ENCODE peak calls at places on chromosome 2, in seven cellular contexts. J is endothelial cell of umbilical vein, C is spleen, U is stomach, V is HCT116, K is HepG2, D is K562. Y is an unnamed sample.

GRCh38 chr2:27717070-27717453 is 53.4 kb downstream of the SLC4A1AP start:
- DNase-seq in J (no peak), C (no peak), U (no peak), V (no peak), K (no peak), D (no peak), Y (no peak)

GRCh38 chr2:42978887-42979415 is 186.6 kb upstream of the HAAO start:
- DNase-seq in J (no peak), C (peak), U (no peak), V (no peak), K (peak), D (no peak), Y (no peak)

GRCh38 chr2:162254472-162254871 is 11.2 kb upstream of the FAP start:
- DNase-seq in J (no peak), C (no peak), U (no peak), V (no peak), K (no peak), D (no peak), Y (no peak)

GRCh38 chr2:138671566-138671965 is 108.6 kb downstream of the NXPH2 start:
- DNase-seq in J (no peak), C (no peak), U (no peak), V (no peak), K (no peak), D (no peak), Y (no peak)

GRCh38 chr2:215713393-215713792 is 277.5 kb upstream of the FN1 start:
- DNase-seq in J (peak), C (no peak), U (no peak), V (no peak), K (peak), D (no peak), Y (no peak)

GRCh38 chr2:71082402-71083252 is 14.2 kb downstream of the NAGK start:
- DNase-seq in J (no peak), C (no peak), U (no peak), V (no peak), K (no peak), D (no peak), Y (no peak)

GRCh38 chr2:10837532-10838266 is 25.1 kb upstream of the PDIA6 start:
- DNase-seq in J (no peak), C (no peak), U (no peak), V (no peak), K (no peak), D (no peak), Y (no peak)

GRCh38 chr2:137525644-137526190 is 438.6 kb upstream of the HNMT start:
- DNase-seq in J (no peak), C (no peak), U (no peak), V (no peak), K (no peak), D (no peak), Y (no peak)

GRCh38 chr2:36356199-36356989 is 816 bp downstream of the CRIM1 start:
- DNase-seq in J (peak), C (peak), U (peak), V (no peak), K (no peak), D (no peak), Y (peak)

GRCh38 chr2:112480540-112481049 is 1.4 kb upstream of the TTL start:
- DNase-seq in J (peak), C (no peak), U (no peak), V (no peak), K (peak), D (peak), Y (no peak)

GRCh38 chr2:168455692-168456525 is at the start of gene CERS6:
- DNase-seq in J (peak), C (peak), U (peak), V (peak), K (peak), D (peak), Y (peak)

GRCh38 chr2:99797475-99797874 is 307.7 kb upstream of the REV1 start:
- DNase-seq in J (no peak), C (no peak), U (no peak), V (no peak), K (no peak), D (no peak), Y (no peak)

GRCh38 chr2:39121523-39122063 is 742 bp upstream of the SOS1 start:
- DNase-seq in J (no peak), C (no peak), U (no peak), V (no peak), K (no peak), D (no peak), Y (no peak)

GRCh38 chr2:182716665-182716990 is 571 bp downstream of the DNAJC10 start:
- DNase-seq in J (no peak), C (peak), U (peak), V (no peak), K (peak), D (no peak), Y (no peak)

GRCh38 chr2:215066138-215066537 is 72.3 kb downstream of the ABCA12 start:
- DNase-seq in J (no peak), C (no peak), U (no peak), V (no peak), K (no peak), D (no peak), Y (no peak)

GRCh38 chr2:212979799-212980198 is 171.6 kb downstream of the IKZF2 start:
- DNase-seq in J (no peak), C (no peak), U (no peak), V (no peak), K (no peak), D (no peak), Y (no peak)

GRCh38 chr2:162258169-162258568 is 14.9 kb upstream of the FAP start:
- DNase-seq in J (no peak), C (no peak), U (no peak), V (no peak), K (no peak), D (no peak), Y (no peak)

GRCh38 chr2:95179451-95179850 is 13.8 kb downstream of the ZNF2 start:
- DNase-seq in J (no peak), C (no peak), U (peak), V (no peak), K (no peak), D (no peak), Y (no peak)

GRCh38 chr2:54557601-54558187 is 101.6 kb downstream of the SPTBN1 start:
- DNase-seq in J (peak), C (peak), U (peak), V (peak), K (peak), D (peak), Y (peak)

GRCh38 chr2:128298846-128299507 is 19.7 kb downstream of the HS6ST1 start:
- DNase-seq in J (no peak), C (peak), U (no peak), V (no peak), K (no peak), D (no peak), Y (no peak)

GRCh38 chr2:134391751-134392160 is 137.9 kb downstream of the MGAT5 start:
- DNase-seq in J (no peak), C (no peak), U (no peak), V (peak), K (no peak), D (no peak), Y (no peak)

GRCh38 chr2:25494626-25495025 is 152.9 kb upstream of the DNMT3A start:
- DNase-seq in J (no peak), C (no peak), U (no peak), V (no peak), K (no peak), D (no peak), Y (no peak)

GRCh38 chr2:64273524-64274398 is 129.5 kb upstream of the PELI1 start:
- DNase-seq in J (peak), C (no peak), U (peak), V (no peak), K (peak), D (no peak), Y (peak)

GRCh38 chr2:165609672-165610071 is 140.2 kb downstream of the CSRNP3 start:
- DNase-seq in J (no peak), C (no peak), U (no peak), V (no peak), K (no peak), D (no peak), Y (no peak)

GRCh38 chr2:113370030-113370429 is 67.5 kb upstream of the ZNG1B start:
- DNase-seq in J (no peak), C (no peak), U (no peak), V (no peak), K (no peak), D (no peak), Y (no peak)

GRCh38 chr2:241163601-241164118 is 13.4 kb downstream of the PPP1R7 start:
- DNase-seq in J (no peak), C (peak), U (no peak), V (no peak), K (no peak), D (no peak), Y (no peak)

GRCh38 chr2:164843346-164843841 is 1.8 kb upstream of the COBLL1 start:
- DNase-seq in J (no peak), C (no peak), U (no peak), V (no peak), K (peak), D (no peak), Y (no peak)

GRCh38 chr2:171433763-171434670 is at the start of the genes DCAF17 and METTL8:
- DNase-seq in J (peak), C (peak), U (peak), V (peak), K (peak), D (peak), Y (peak)
- TF ChIP-seq POLR2A in J (peak), C (peak), U (peak), V (peak), K (peak), D (peak), Y (no peak)

DNA sequence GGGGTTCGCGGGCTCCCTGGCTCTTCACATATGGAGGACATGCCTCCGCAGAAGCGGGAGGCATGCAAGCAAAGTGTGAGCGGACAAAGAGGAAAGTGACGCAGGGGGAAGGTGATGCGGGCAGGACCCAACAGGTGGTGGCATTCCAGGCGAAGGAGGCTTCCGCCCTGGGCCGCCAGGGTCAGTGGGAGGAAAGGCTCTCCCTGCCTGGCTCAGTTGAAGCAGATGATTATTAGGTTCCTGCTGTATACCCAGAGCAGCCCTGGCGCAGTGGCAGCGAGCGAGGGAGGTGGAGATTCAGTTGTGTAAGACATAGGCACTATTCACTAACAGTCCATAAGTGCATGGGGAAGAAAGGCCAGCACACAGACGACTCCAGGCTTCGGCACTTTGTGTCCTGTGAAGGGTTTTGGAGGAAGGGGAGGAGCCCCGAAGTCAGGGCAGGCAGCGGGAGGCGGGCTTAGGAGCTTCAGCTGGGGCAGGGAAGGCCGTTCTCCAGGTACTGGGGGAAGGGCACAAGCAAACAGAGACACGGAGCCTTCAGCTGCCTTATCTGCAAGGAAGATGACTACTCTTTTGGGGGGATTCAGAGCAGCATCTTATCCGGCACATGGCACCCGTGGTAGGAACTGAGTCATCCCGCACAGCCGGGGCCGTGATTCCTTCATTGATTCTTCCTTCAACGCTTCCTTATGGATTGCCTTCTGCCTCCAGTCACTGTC is 89.8 kb downstream of the TGOLN2 start:
- DNase-seq in J (no peak), C (peak), U (no peak), V (no peak), K (no peak), D (no peak), Y (no peak)
- TF ChIP-seq POLR2AphosphoS5 in J (no peak), C (no peak), U (no peak), V (no peak), K (no peak), D (no peak), Y (no peak)

GRCh38 chr2:96345403-96345802 is 9.8 kb downstream of the NCAPH start:
- DNase-seq in J (no peak), C (no peak), U (no peak), V (no peak), K (peak), D (no peak), Y (no peak)
- TF ChIP-seq CTCF in J (no peak), C (peak), U (no peak), V (no peak), K (peak), D (no peak), Y (no peak)

GRCh38 chr2:219416938-219417337 is 1.2 kb upstream of the DES start:
- DNase-seq in J (no peak), C (no peak), U (no peak), V (no peak), K (no peak), D (no peak), Y (no peak)

GRCh38 chr2:219416233-219416598 is 2.0 kb upstream of the DES start:
- DNase-seq in J (no peak), C (no peak), U (no peak), V (no peak), K (no peak), D (no peak), Y (no peak)

GRCh38 chr2:219417374-219417773 is 803 bp upstream of the DES start:
- DNase-seq in J (no peak), C (no peak), U (no peak), V (no peak), K (no peak), D (peak), Y (no peak)

GRCh38 chr2:219414857-219415256 is 3.3 kb upstream of the DES start:
- DNase-seq in J (no peak), C (no peak), U (no peak), V (no peak), K (no peak), D (no peak), Y (no peak)

DNA sequence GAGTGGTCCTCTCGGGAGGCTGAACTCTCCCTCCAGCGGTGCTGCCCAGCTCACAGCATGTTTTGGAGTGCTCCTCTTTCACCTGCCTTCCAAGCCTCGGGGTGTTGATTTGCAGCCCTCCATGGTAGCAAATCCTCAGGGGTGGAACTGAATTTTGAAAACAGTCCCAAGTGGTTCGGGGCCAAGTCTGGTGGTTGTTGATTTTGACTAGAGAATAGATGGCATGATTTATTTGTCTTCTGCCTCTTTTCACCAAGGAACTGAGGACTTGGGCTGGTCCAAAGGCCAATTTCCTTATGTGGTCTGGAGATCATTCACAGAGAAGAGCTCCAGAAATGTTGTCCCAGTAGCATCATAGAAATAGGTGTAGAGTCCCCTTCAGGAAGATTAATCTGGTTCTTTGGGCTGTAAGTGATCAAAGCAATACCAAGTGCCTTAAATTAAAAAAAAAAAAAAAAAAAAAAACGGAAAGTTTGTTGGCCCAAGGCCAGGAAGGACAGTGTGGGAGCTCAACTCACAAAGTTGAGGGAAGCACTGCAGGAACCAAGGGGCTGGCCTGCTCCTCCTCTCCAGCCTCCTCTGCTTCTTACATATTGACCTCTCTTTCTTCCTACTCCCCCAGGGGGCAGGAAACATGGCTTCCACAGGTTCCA is 2.5 kb upstream of the DES start:
- DNase-seq in J (no peak), C (no peak), U (no peak), V (no peak), K (no peak), D (peak), Y (no peak)
- TF ChIP-seq POLR2A in J (no peak), C (no peak), U (no peak), V (no peak), K (no peak), D (no peak), Y (no peak)

GRCh38 chr2:19860022-19860421 is 41.8 kb downstream of the TTC32 start:
- DNase-seq in J (no peak), C (no peak), U (no peak), V (no peak), K (no peak), D (no peak), Y (peak)
- TF ChIP-seq POLR2AphosphoS5 in J (no peak), C (no peak), U (peak), V (no peak), K (no peak), D (no peak), Y (peak)

DNA sequence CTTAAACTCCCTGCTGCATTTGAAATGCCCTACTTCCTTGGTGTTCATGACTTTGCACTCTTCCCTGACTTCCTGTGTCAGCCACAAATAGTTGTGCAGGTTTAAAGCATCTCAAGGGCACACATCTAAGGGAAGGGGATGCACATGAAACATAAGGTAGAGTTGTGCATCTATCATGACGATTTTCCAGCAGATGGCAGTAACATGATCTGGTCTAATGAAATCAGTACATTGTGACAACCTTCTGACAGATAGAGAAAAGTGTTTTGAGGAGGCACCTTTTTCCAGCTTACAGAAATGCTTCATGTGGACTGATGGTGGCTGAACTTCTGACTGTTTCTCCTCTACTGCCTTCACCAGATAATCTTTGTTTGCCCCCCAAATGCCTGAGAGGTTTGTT is 238.9 kb downstream of the XIRP2 start:
- DNase-seq in J (peak), C (no peak), U (no peak), V (no peak), K (peak), D (no peak), Y (no peak)
- TF ChIP-seq CTCF in J (no peak), C (no peak), U (no peak), V (no peak), K (peak), D (no peak), Y (no peak)

Y was measured in breast epithelium.